ENCODE peak calls at places on chromosomes 7 and 10, in nine cellular contexts. P, Q, N, K, S, G, E, F and V are unnamed samples.
A peak's percentile ranks its signal among the peaks of the same experiment; 100 is the strongest.

GRCh38 chr7:786472-787255 is 45.6 kb upstream of the SUN1 start:
- DNase-seq in F (peak; percentile 62), K (no peak), E (peak; percentile 26), Q (peak; percentile 87), G (peak; percentile 51), S (peak; percentile 82), P (peak; percentile 58), N (peak; percentile 85), V (peak; percentile 98)

GRCh38 chr7:43868181-43868580 is 1.1 kb downstream of the MRPS24 start:
- DNase-seq in S (no peak), P (no peak), F (no peak), N (no peak), Q (no peak), G (no peak), K (no peak), E (no peak), V (no peak)

GRCh38 chr7:44087914-44088838 is 5.8 kb upstream of the POLM start:
- DNase-seq in F (no peak), N (no peak), P (no peak), Q (peak; percentile 86), G (no peak), E (peak; percentile 70), K (no peak), S (no peak), V (peak; percentile 95)

GRCh38 chr10:110566472-110567200 is 859 bp upstream of the SMC3 start:
- DNase-seq in Q (no peak), P (no peak), K (no peak), F (no peak), S (no peak), E (no peak), N (no peak), G (no peak), V (no peak)

GRCh38 chr7:106345421-106346166 is 60.8 kb upstream of the NAMPT start:
- DNase-seq in G (no peak), N (no peak), P (peak; percentile 11), S (no peak), F (no peak), Q (no peak), E (no peak), K (no peak), V (no peak)

GRCh38 chr10:112913661-112914287 is 36.3 kb upstream of the TCF7L2 start:
- DNase-seq in G (no peak), F (no peak), S (no peak), P (no peak), N (no peak), Q (no peak), E (no peak), K (no peak), V (no peak)

GRCh38 chr10:15360566-15360965 is 10.5 kb downstream of the FAM171A1 start:
- DNase-seq in F (no peak), K (no peak), E (no peak), P (no peak), Q (no peak), G (no peak), S (no peak), N (no peak), V (no peak)

GRCh38 chr7:155594163-155594732 is 47.9 kb upstream of the CNPY1 start:
- DNase-seq in F (no peak), S (no peak), Q (peak; percentile 32), K (no peak), P (no peak), G (no peak), E (no peak), N (no peak), V (no peak)

GRCh38 chr10:77970869-77971803 is 44.6 kb upstream of the DLG5 start:
- DNase-seq in G (no peak), P (no peak), Q (peak; percentile 65), K (no peak), S (no peak), E (no peak), F (no peak), N (no peak), V (peak; percentile 66)

GRCh38 chr7:132836746-132837145 is 245.1 kb downstream of the CHCHD3 start:
- DNase-seq in P (no peak), Q (no peak), F (no peak), N (no peak), K (no peak), S (no peak), E (no peak), G (no peak), V (no peak)

GRCh38 chr7:81499262-81500116 is 270.4 kb downstream of the HGF start:
- DNase-seq in E (no peak), N (peak; percentile 31), K (peak; percentile 58), F (no peak), G (peak; percentile 66), Q (no peak), S (peak; percentile 17), P (no peak), V (peak; percentile 18)

GRCh38 chr7:131741446-131741845 is 185.0 kb upstream of the PODXL start:
- DNase-seq in G (no peak), K (no peak), Q (no peak), P (no peak), E (no peak), S (no peak), F (no peak), N (no peak), V (no peak)

GRCh38 chr10:86900955-86901354 is 56.5 kb downstream of the MMRN2 start:
- DNase-seq in N (no peak), K (no peak), E (no peak), S (no peak), Q (no peak), P (no peak), G (no peak), F (no peak), V (no peak)

GRCh38 chr7:101688183-101688831 is 59.2 kb upstream of the MYL10 start:
- DNase-seq in Q (peak; percentile 92), S (peak; percentile 95), G (peak; percentile 54), E (peak; percentile 27), K (peak; percentile 38), P (peak; percentile 66), F (peak; percentile 74), N (peak; percentile 90), V (peak; percentile 76)

GRCh38 chr10:80468002-80468401 is 13.9 kb downstream of the TSPAN14 start:
- DNase-seq in K (no peak), Q (peak; percentile 21), S (peak; percentile 56), G (no peak), N (peak; percentile 90), E (no peak), P (peak; percentile 50), F (peak; percentile 45), V (no peak)

GRCh38 chr7:80766724-80767123 is 128.3 kb downstream of the CD36 start:
- DNase-seq in G (no peak), P (no peak), N (no peak), K (no peak), S (no peak), F (no peak), Q (no peak), E (no peak), V (no peak)

GRCh38 chr10:93947055-93947454 is 46.7 kb upstream of the PLCE1 start:
- DNase-seq in Q (no peak), E (no peak), G (no peak), P (no peak), N (no peak), S (peak; percentile 51), K (no peak), F (no peak), V (peak; percentile 34)

GRCh38 chr10:11573497-11573896 is 38.0 kb downstream of the USP6NL start:
- DNase-seq in G (no peak), S (no peak), P (no peak), F (no peak), N (no peak), K (no peak), Q (no peak), E (no peak), V (no peak)

GRCh38 chr10:63553473-63553872 is 32.3 kb downstream of the REEP3 start:
- DNase-seq in E (no peak), G (no peak), F (no peak), P (no peak), Q (no peak), K (no peak), N (no peak), S (no peak), V (no peak)

GRCh38 chr7:5695037-5695708 is 86.3 kb downstream of the RNF216 start:
- DNase-seq in E (no peak), F (peak; percentile 64), K (no peak), G (no peak), P (peak; percentile 55), N (no peak), S (no peak), Q (no peak), V (no peak)

GRCh38 chr10:102302611-102303010 is 57.3 kb downstream of the GBF1 start:
- DNase-seq in E (no peak), S (no peak), F (no peak), K (no peak), G (no peak), N (no peak), Q (no peak), P (no peak), V (no peak)

GRCh38 chr7:100901921-100902332 is 6.2 kb upstream of the ACHE start:
- DNase-seq in Q (no peak), F (no peak), P (no peak), K (no peak), S (no peak), G (no peak), E (no peak), N (no peak), V (no peak)

GRCh38 chr7:158228986-158229385 is 358.6 kb downstream of the PTPRN2 start:
- DNase-seq in Q (no peak), S (no peak), E (no peak), P (no peak), F (no peak), G (no peak), N (no peak), K (no peak), V (no peak)

GRCh38 chr7:85630904-85631582 is 444.2 kb upstream of the SEMA3D start:
- DNase-seq in F (no peak), N (no peak), Q (no peak), K (no peak), S (no peak), P (no peak), E (no peak), G (peak; percentile 32), V (no peak)

GRCh38 chr10:98212204-98212603 is 55.8 kb downstream of the LOXL4 start:
- DNase-seq in F (no peak), G (no peak), P (no peak), Q (no peak), K (no peak), E (no peak), S (no peak), N (no peak), V (no peak)

GRCh38 chr7:4745971-4746919 is 29.2 kb upstream of the AP5Z1 start:
- DNase-seq in K (no peak), Q (no peak), E (no peak), G (no peak), N (no peak), P (no peak), F (no peak), S (no peak), V (peak; percentile 76)

GRCh38 chr7:46071076-46071475 is 150.0 kb upstream of the IGFBP3 start:
- DNase-seq in Q (no peak), F (no peak), N (no peak), G (no peak), E (no peak), S (no peak), P (no peak), K (no peak), V (peak; percentile 25)

GRCh38 chr10:127414024-127414423 is 135.1 kb upstream of the NPS start:
- DNase-seq in G (no peak), P (no peak), E (no peak), S (no peak), Q (no peak), F (no peak), K (no peak), N (no peak), V (no peak)

GRCh38 chr10:46525824-46526681 is 30.4 kb downstream of the GPRIN2 start:
- DNase-seq in E (no peak), Q (no peak), F (no peak), S (peak; percentile 1), P (no peak), N (no peak), G (no peak), K (no peak), V (no peak)

GRCh38 chr7:103480771-103481170 is 34.8 kb upstream of the SLC26A5 start:
- DNase-seq in P (no peak), N (no peak), E (no peak), S (no peak), G (no peak), F (no peak), Q (no peak), K (no peak), V (no peak)

GRCh38 chr10:111091833-111092232 is 15.0 kb downstream of the ADRA2A start:
- DNase-seq in E (no peak), Q (no peak), N (no peak), G (no peak), P (no peak), K (no peak), F (no peak), S (no peak), V (no peak)